ENCODE peak calls at places on chromosomes 13 and 19, in eight cellular contexts. A is A549, J is B cell, O is astrocyte, U is AG04450, C is Peyer's patch, T is prostate gland, V is astrocyte of the cerebellum. M is an unnamed sample.
A peak's percentile ranks its signal among the peaks of the same experiment; 100 is the strongest.

GRCh38 chr19:50293263-50294004 is 35.7 kb downstream of the KCNC3 start:
- DNase-seq in A (no peak), J (no peak), O (no peak), U (no peak), C (no peak), T (no peak), V (no peak), M (no peak)

GRCh38 chr13:106535552-106536243 is at the start of gene EFNB2:
- DNase-seq in A (peak; percentile 83), J (peak; percentile 100), O (peak; percentile 84), U (peak; percentile 53), C (peak; percentile 83), T (peak; percentile 88), V (peak; percentile 78), M (peak; percentile 98)

GRCh38 chr19:53034948-53035675 is 9.4 kb upstream of the ERVV-2 start:
- DNase-seq in A (no peak), J (no peak), O (no peak), U (no peak), C (no peak), T (no peak), V (no peak), M (no peak)

GRCh38 chr19:18292460-18292809 is 11.0 kb upstream of the JUND start:
- DNase-seq in A (peak; percentile 30), J (no peak), O (no peak), U (no peak), C (no peak), T (peak; percentile 60), V (no peak), M (no peak)

GRCh38 chr19:40659566-40659965 is 30.9 kb downstream of the NUMBL start:
- DNase-seq in A (no peak), J (no peak), O (no peak), U (no peak), C (no peak), T (no peak), V (no peak), M (no peak)

GRCh38 chr19:46761418-46761831 is 15.2 kb upstream of the STRN4 start:
- DNase-seq in A (no peak), J (no peak), O (peak; percentile 20), U (peak; percentile 66), C (no peak), T (peak; percentile 65), V (no peak), M (no peak)

GRCh38 chr19:8396563-8397203 is 6.5 kb downstream of the RAB11B start:
- DNase-seq in A (peak; percentile 38), J (peak; percentile 62), O (peak; percentile 23), U (no peak), C (peak; percentile 53), T (peak; percentile 54), V (no peak), M (peak; percentile 81)

GRCh38 chr19:49057636-49058234 is at the start of gene CGB7:
- DNase-seq in A (peak; percentile 77), J (peak; percentile 60), O (peak; percentile 35), U (no peak), C (peak; percentile 30), T (peak; percentile 74), V (no peak), M (no peak)

GRCh38 chr19:3450796-3451411 is 29.4 kb downstream of the SMIM24 start:
- DNase-seq in A (peak; percentile 67), J (no peak), O (peak; percentile 100), U (peak; percentile 99), C (no peak), T (no peak), V (peak; percentile 99), M (no peak)

GRCh38 chr13:26062853-26063444 is 11.1 kb upstream of the SHISA2 start:
- DNase-seq in A (no peak), J (no peak), O (peak; percentile 41), U (no peak), C (no peak), T (peak; percentile 43), V (peak; percentile 71), M (peak; percentile 18)

GRCh38 chr13:44768775-44769578 is 192.8 kb upstream of the TSC22D1 start:
- DNase-seq in A (no peak), J (no peak), O (peak; percentile 52), U (no peak), C (no peak), T (no peak), V (no peak), M (peak; percentile 34)

GRCh38 chr13:29435125-29435911 is 160.2 kb downstream of the SLC7A1 start:
- DNase-seq in A (no peak), J (no peak), O (peak; percentile 95), U (peak; percentile 45), C (no peak), T (no peak), V (peak; percentile 79), M (no peak)

GRCh38 chr19:57010541-57010940 is 109.2 kb upstream of the USP29 start:
- DNase-seq in A (no peak), J (no peak), O (no peak), U (no peak), C (no peak), T (no peak), V (no peak), M (no peak)

GRCh38 chr19:57016076-57016475 is 103.7 kb upstream of the USP29 start:
- DNase-seq in A (no peak), J (no peak), O (no peak), U (no peak), C (no peak), T (no peak), V (no peak), M (no peak)

DNA sequence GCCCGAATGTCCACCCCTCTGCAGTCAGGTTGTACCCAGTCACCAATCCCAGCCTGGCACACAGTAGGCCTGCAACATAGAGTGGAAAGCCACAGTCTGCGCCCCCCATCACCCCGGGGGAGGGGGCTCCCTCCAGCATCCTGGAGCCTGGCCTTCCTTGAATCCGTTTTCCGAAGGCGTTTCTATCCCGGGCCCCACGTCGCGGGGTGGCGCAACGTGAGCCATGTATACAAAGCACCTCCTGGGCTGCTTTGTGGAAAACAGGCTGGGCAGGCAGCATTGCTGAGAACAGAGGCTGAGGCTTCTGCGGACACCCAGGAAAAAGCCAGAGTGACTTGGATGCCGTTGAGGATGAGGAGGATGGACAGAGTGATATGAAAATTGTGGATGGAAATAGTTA is 103.3 kb upstream of the USP29 start:
- DNase-seq in A (no peak), J (no peak), O (no peak), U (no peak), C (no peak), T (no peak), V (no peak), M (no peak)
- TF ChIP-seq CTCF in A (no peak), J (no peak), O (no peak), U (no peak), C (no peak), T (no peak), V (no peak), M (no peak)

DNA sequence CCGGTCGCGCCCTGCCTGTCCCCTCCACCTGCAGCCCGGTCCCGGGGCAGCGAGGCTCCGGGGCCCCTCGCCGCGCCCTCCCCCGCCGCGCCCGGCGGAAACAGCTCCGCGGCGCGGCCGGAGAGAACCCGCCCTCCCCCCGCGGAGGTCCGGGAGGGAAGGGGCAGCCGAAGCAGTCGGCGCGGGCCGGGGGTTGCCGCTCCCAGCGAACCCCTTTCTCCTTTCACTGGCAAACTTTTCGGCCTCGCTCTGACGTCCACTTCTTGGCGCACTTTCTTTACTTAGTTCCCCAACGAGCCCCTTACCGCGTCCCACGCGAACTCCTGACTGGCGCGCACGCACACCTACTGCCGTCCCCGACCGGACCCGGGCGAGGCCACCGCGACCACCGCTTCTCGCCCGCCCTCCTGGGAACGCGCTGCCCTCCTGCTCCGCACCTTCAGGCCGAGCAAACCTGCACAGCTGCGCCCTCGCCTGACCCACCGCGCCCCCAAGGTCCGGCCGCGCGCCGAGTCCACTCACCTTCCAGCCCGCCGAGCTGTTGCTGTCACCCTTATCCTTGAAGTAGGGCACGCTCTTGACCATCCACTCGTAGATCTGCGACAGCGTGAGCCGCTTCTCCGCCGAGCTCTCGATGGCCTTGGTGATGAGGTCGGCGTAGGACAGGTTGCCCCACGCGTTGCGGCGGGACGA is 1.2 kb downstream of the FOXO1 start:
- DNase-seq in A (peak; percentile 8), J (peak; percentile 65), O (peak; percentile 22), U (no peak), C (peak; percentile 40), T (peak; percentile 30), V (no peak), M (peak; percentile 48)
- TF ChIP-seq CTCF in A (no peak), J (no peak), O (no peak), U (no peak), C (no peak), T (peak; percentile 9), V (no peak), M (peak; percentile 53)

GRCh38 chr19:30174791-30175190 is 197.4 kb upstream of the ZNF536 start:
- DNase-seq in A (no peak), J (no peak), O (no peak), U (no peak), C (no peak), T (no peak), V (no peak), M (no peak)
- TF ChIP-seq CTCF in A (no peak), J (no peak), O (no peak), U (no peak), C (no peak), T (no peak), V (no peak), M (no peak)

GRCh38 chr13:110431851-110432294 is 124.8 kb downstream of the COL4A2 start:
- DNase-seq in A (no peak), J (no peak), O (no peak), U (no peak), C (no peak), T (no peak), V (no peak), M (no peak)

GRCh38 chr13:110433014-110433413 is 125.9 kb downstream of the COL4A2 start:
- DNase-seq in A (no peak), J (no peak), O (no peak), U (no peak), C (no peak), T (no peak), V (no peak), M (no peak)

GRCh38 chr13:110430391-110431338 is 123.6 kb downstream of the COL4A2 start:
- DNase-seq in A (no peak), J (no peak), O (no peak), U (no peak), C (no peak), T (no peak), V (no peak), M (no peak)

GRCh38 chr13:110432522-110432921 is 125.4 kb downstream of the COL4A2 start:
- DNase-seq in A (no peak), J (no peak), O (no peak), U (no peak), C (no peak), T (no peak), V (no peak), M (no peak)

GRCh38 chr13:110431425-110431824 is 124.3 kb downstream of the COL4A2 start:
- DNase-seq in A (no peak), J (no peak), O (no peak), U (no peak), C (no peak), T (no peak), V (no peak), M (no peak)
- TF ChIP-seq CTCF in A (no peak), J (no peak), O (no peak), U (no peak), C (no peak), T (no peak), V (no peak), M (no peak)

GRCh38 chr13:24275041-24275440 is 34.3 kb upstream of the C1QTNF9 start:
- DNase-seq in A (no peak), J (no peak), O (no peak), U (no peak), C (no peak), T (no peak), V (no peak), M (no peak)
- TF ChIP-seq CTCF in A (no peak), J (no peak), O (no peak), U (peak; percentile 14), C (no peak), T (no peak), V (no peak), M (no peak)